ENCODE peak calls at places on chromosomes 6 and 20, in seven cellular contexts. One of them, this sample, is unnamed.
A peak's percentile ranks its signal among the peaks of the same experiment; 100 is the strongest.

GRCh38 chr6:164507197-164507957 is 802.0 kb downstream of the C6orf118 start:
- DNase-seq in CD8-positive, alpha-beta T cell: no peak
- DNase-seq in AG10803: no peak
- DNase-seq in AG04450: no peak
- DNase-seq in endothelial cell of umbilical vein: no peak
- DNase-seq in lower leg skin: no peak
- DNase-seq in GM06990: peak; percentile 69
- DNase-seq in this sample: no peak

GRCh38 chr20:62571667-62572344 is 70.5 kb upstream of the SLCO4A1 start:
- DNase-seq in CD8-positive, alpha-beta T cell: no peak
- DNase-seq in AG10803: no peak
- DNase-seq in AG04450: no peak
- DNase-seq in endothelial cell of umbilical vein: no peak
- DNase-seq in lower leg skin: no peak
- DNase-seq in GM06990: peak; percentile 53
- DNase-seq in this sample: peak; percentile 67

GRCh38 chr6:50539441-50539840 is 173.9 kb upstream of the TFAP2D start:
- DNase-seq in CD8-positive, alpha-beta T cell: no peak
- DNase-seq in AG10803: no peak
- DNase-seq in AG04450: no peak
- DNase-seq in endothelial cell of umbilical vein: no peak
- DNase-seq in lower leg skin: no peak
- DNase-seq in GM06990: no peak
- DNase-seq in this sample: no peak

GRCh38 chr6:31180500-31180899 is 10.0 kb upstream of the POU5F1 start:
- DNase-seq in CD8-positive, alpha-beta T cell: peak; percentile 48
- DNase-seq in AG10803: peak; percentile 76
- DNase-seq in AG04450: no peak
- DNase-seq in endothelial cell of umbilical vein: peak; percentile 89
- DNase-seq in lower leg skin: no peak
- DNase-seq in GM06990: peak; percentile 86
- DNase-seq in this sample: peak; percentile 67

GRCh38 chr6:2556761-2557160 is 194.0 kb downstream of the MYLK4 start:
- DNase-seq in CD8-positive, alpha-beta T cell: no peak
- DNase-seq in AG10803: no peak
- DNase-seq in AG04450: no peak
- DNase-seq in endothelial cell of umbilical vein: no peak
- DNase-seq in lower leg skin: no peak
- DNase-seq in GM06990: no peak
- DNase-seq in this sample: no peak

GRCh38 chr20:7010584-7010983 is 243.1 kb downstream of the BMP2 start:
- DNase-seq in CD8-positive, alpha-beta T cell: no peak
- DNase-seq in AG10803: no peak
- DNase-seq in AG04450: no peak
- DNase-seq in endothelial cell of umbilical vein: no peak
- DNase-seq in lower leg skin: no peak
- DNase-seq in GM06990: no peak
- DNase-seq in this sample: no peak

GRCh38 chr6:3240595-3240994 is 13.1 kb upstream of the TUBB2B start:
- DNase-seq in CD8-positive, alpha-beta T cell: no peak
- DNase-seq in AG10803: no peak
- DNase-seq in AG04450: no peak
- DNase-seq in endothelial cell of umbilical vein: no peak
- DNase-seq in lower leg skin: no peak
- DNase-seq in GM06990: no peak
- DNase-seq in this sample: no peak

GRCh38 chr6:4466260-4466659 is 309.9 kb upstream of the CDYL start:
- DNase-seq in CD8-positive, alpha-beta T cell: no peak
- DNase-seq in AG10803: no peak
- DNase-seq in AG04450: no peak
- DNase-seq in endothelial cell of umbilical vein: peak; percentile 76
- DNase-seq in lower leg skin: no peak
- DNase-seq in GM06990: no peak
- DNase-seq in this sample: no peak

GRCh38 chr6:35663001-35663400 is 25.7 kb downstream of the FKBP5 start:
- DNase-seq in CD8-positive, alpha-beta T cell: no peak
- DNase-seq in AG10803: no peak
- DNase-seq in AG04450: no peak
- DNase-seq in endothelial cell of umbilical vein: no peak
- DNase-seq in lower leg skin: no peak
- DNase-seq in GM06990: no peak
- DNase-seq in this sample: no peak

GRCh38 chr6:42451595-42452170 is at the start of gene TRERF1:
- DNase-seq in CD8-positive, alpha-beta T cell: peak; percentile 57
- DNase-seq in AG10803: peak; percentile 66
- DNase-seq in AG04450: peak; percentile 55
- DNase-seq in endothelial cell of umbilical vein: peak; percentile 30
- DNase-seq in lower leg skin: peak; percentile 91
- DNase-seq in GM06990: peak; percentile 89
- DNase-seq in this sample: peak; percentile 80

GRCh38 chr6:14316911-14317535 is 199.5 kb downstream of the CD83 start:
- DNase-seq in CD8-positive, alpha-beta T cell: peak; percentile 7
- DNase-seq in AG10803: no peak
- DNase-seq in AG04450: no peak
- DNase-seq in endothelial cell of umbilical vein: no peak
- DNase-seq in lower leg skin: no peak
- DNase-seq in GM06990: no peak
- DNase-seq in this sample: peak; percentile 43

GRCh38 chr6:118260833-118261232 is 287.3 kb upstream of the PLN start:
- DNase-seq in CD8-positive, alpha-beta T cell: no peak
- DNase-seq in AG10803: no peak
- DNase-seq in AG04450: no peak
- DNase-seq in endothelial cell of umbilical vein: no peak
- DNase-seq in lower leg skin: no peak
- DNase-seq in GM06990: no peak
- DNase-seq in this sample: no peak

GRCh38 chr6:99841297-99841696 is 152.7 kb downstream of the MCHR2 start:
- DNase-seq in CD8-positive, alpha-beta T cell: no peak
- DNase-seq in AG10803: no peak
- DNase-seq in AG04450: no peak
- DNase-seq in endothelial cell of umbilical vein: no peak
- DNase-seq in lower leg skin: no peak
- DNase-seq in GM06990: no peak
- DNase-seq in this sample: no peak

GRCh38 chr6:693737-694038 is 749 bp upstream of the EXOC2 start:
- DNase-seq in CD8-positive, alpha-beta T cell: no peak
- DNase-seq in AG10803: no peak
- DNase-seq in AG04450: no peak
- DNase-seq in endothelial cell of umbilical vein: no peak
- DNase-seq in lower leg skin: no peak
- DNase-seq in GM06990: no peak
- DNase-seq in this sample: no peak

GRCh38 chr6:155078331-155078745 is 83.2 kb downstream of the TIAM2 start:
- DNase-seq in CD8-positive, alpha-beta T cell: no peak
- DNase-seq in AG10803: no peak
- DNase-seq in AG04450: no peak
- DNase-seq in endothelial cell of umbilical vein: no peak
- DNase-seq in lower leg skin: no peak
- DNase-seq in GM06990: no peak
- DNase-seq in this sample: no peak

GRCh38 chr6:84410377-84410776 is 182.9 kb upstream of the CEP162 start:
- DNase-seq in CD8-positive, alpha-beta T cell: no peak
- DNase-seq in AG10803: no peak
- DNase-seq in AG04450: no peak
- DNase-seq in endothelial cell of umbilical vein: no peak
- DNase-seq in lower leg skin: no peak
- DNase-seq in GM06990: no peak
- DNase-seq in this sample: no peak

GRCh38 chr6:169808608-169808967 is 57.2 kb downstream of the ERMARD start:
- DNase-seq in CD8-positive, alpha-beta T cell: no peak
- DNase-seq in AG10803: no peak
- DNase-seq in AG04450: no peak
- DNase-seq in endothelial cell of umbilical vein: no peak
- DNase-seq in lower leg skin: peak; percentile 40
- DNase-seq in GM06990: no peak
- DNase-seq in this sample: no peak

GRCh38 chr6:27250955-27251671 is 3.6 kb downstream of the PRSS16 start:
- DNase-seq in CD8-positive, alpha-beta T cell: peak; percentile 62
- DNase-seq in AG10803: no peak
- DNase-seq in AG04450: no peak
- DNase-seq in endothelial cell of umbilical vein: no peak
- DNase-seq in lower leg skin: peak; percentile 92
- DNase-seq in GM06990: peak; percentile 84
- DNase-seq in this sample: peak; percentile 92

GRCh38 chr6:166769648-166770047 is 142.6 kb upstream of the RPS6KA2 start:
- DNase-seq in CD8-positive, alpha-beta T cell: no peak
- DNase-seq in AG10803: no peak
- DNase-seq in AG04450: no peak
- DNase-seq in endothelial cell of umbilical vein: no peak
- DNase-seq in lower leg skin: peak; percentile 58
- DNase-seq in GM06990: no peak
- DNase-seq in this sample: no peak

GRCh38 chr6:166768761-166769160 is 141.7 kb upstream of the RPS6KA2 start:
- DNase-seq in CD8-positive, alpha-beta T cell: no peak
- DNase-seq in AG10803: no peak
- DNase-seq in AG04450: no peak
- DNase-seq in endothelial cell of umbilical vein: no peak
- DNase-seq in lower leg skin: peak; percentile 58
- DNase-seq in GM06990: no peak
- DNase-seq in this sample: no peak

GRCh38 chr6:166771701-166772100 is 144.7 kb upstream of the RPS6KA2 start:
- DNase-seq in CD8-positive, alpha-beta T cell: no peak
- DNase-seq in AG10803: no peak
- DNase-seq in AG04450: no peak
- DNase-seq in endothelial cell of umbilical vein: no peak
- DNase-seq in lower leg skin: peak; percentile 60
- DNase-seq in GM06990: no peak
- DNase-seq in this sample: no peak

GRCh38 chr6:166772518-166772917 is 145.5 kb upstream of the RPS6KA2 start:
- DNase-seq in CD8-positive, alpha-beta T cell: no peak
- DNase-seq in AG10803: no peak
- DNase-seq in AG04450: no peak
- DNase-seq in endothelial cell of umbilical vein: no peak
- DNase-seq in lower leg skin: peak; percentile 28
- DNase-seq in GM06990: no peak
- DNase-seq in this sample: no peak

DNA sequence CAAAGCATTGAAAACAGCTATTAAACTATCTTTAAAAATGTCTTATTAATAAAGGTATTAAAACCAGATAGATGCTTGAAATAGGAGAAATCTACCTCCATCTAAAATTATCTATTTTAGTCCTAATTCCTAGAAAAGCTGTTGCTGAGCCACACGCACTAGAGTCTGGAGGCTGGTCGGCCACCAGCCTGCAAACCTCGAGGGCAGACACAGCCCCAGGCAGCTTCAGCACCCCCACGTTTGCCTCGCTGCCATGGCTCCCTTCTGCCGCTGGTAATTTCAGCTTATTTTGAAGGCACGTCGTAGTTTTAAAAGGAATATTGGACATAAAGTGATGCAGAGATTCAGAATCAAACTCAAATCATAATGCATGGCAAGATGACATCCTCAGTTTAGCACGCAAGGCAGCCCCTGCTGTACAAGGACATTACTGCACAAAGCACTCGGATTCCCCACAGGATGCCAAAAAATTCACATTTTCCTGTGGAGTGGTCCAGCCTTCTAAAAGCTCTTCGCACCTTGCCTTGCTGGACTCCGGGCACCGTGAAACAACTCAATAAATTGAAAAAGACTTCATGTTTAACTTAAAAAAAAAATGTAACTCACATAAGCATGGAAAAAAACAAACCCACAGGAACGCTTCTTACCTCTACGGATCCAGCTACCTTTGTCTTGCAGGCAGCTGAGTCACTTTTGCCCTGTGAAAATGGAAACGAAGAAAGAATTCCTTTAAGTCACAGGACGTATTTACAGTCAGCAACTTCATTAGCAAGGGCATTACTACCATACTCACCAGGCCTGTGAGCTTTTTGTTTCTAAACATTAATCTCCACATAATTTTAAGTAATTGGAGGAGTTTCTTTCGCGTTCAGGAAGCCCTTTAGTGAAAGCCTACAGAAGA is 143.4 kb upstream of the RPS6KA2 start:
- DNase-seq in CD8-positive, alpha-beta T cell: no peak
- DNase-seq in AG10803: no peak
- DNase-seq in AG04450: no peak
- DNase-seq in endothelial cell of umbilical vein: no peak
- DNase-seq in lower leg skin: peak; percentile 25
- DNase-seq in GM06990: no peak
- DNase-seq in this sample: no peak
- TF ChIP-seq CTCF in CD8-positive, alpha-beta T cell: no peak
- TF ChIP-seq CTCF in AG10803: peak; percentile 14
- TF ChIP-seq CTCF in AG04450: peak; percentile 35
- TF ChIP-seq CTCF in endothelial cell of umbilical vein: peak; percentile 14
- TF ChIP-seq CTCF in lower leg skin: no peak
- TF ChIP-seq CTCF in GM06990: no peak
- TF ChIP-seq CTCF in this sample: no peak

GRCh38 chr6:139296927-139297326 is 5.1 kb upstream of the TXLNB start:
- DNase-seq in CD8-positive, alpha-beta T cell: no peak
- DNase-seq in AG10803: peak; percentile 67
- DNase-seq in AG04450: no peak
- DNase-seq in endothelial cell of umbilical vein: no peak
- DNase-seq in lower leg skin: no peak
- DNase-seq in GM06990: no peak
- DNase-seq in this sample: no peak
- TF ChIP-seq CTCF in CD8-positive, alpha-beta T cell: no peak
- TF ChIP-seq CTCF in AG10803: no peak
- TF ChIP-seq CTCF in AG04450: no peak
- TF ChIP-seq CTCF in endothelial cell of umbilical vein: no peak
- TF ChIP-seq CTCF in lower leg skin: no peak
- TF ChIP-seq CTCF in GM06990: no peak
- TF ChIP-seq CTCF in this sample: no peak

GRCh38 chr20:32036252-32036651 is 15.8 kb upstream of the HCK start:
- DNase-seq in CD8-positive, alpha-beta T cell: no peak
- DNase-seq in AG10803: no peak
- DNase-seq in AG04450: no peak
- DNase-seq in endothelial cell of umbilical vein: no peak
- DNase-seq in lower leg skin: no peak
- DNase-seq in GM06990: no peak
- DNase-seq in this sample: no peak

GRCh38 chr20:32037929-32038328 is 14.1 kb upstream of the HCK start:
- DNase-seq in CD8-positive, alpha-beta T cell: no peak
- DNase-seq in AG10803: peak; percentile 61
- DNase-seq in AG04450: no peak
- DNase-seq in endothelial cell of umbilical vein: no peak
- DNase-seq in lower leg skin: peak; percentile 17
- DNase-seq in GM06990: no peak
- DNase-seq in this sample: no peak

GRCh38 chr20:32035398-32035852 is 16.6 kb upstream of the HCK start:
- DNase-seq in CD8-positive, alpha-beta T cell: no peak
- DNase-seq in AG10803: no peak
- DNase-seq in AG04450: no peak
- DNase-seq in endothelial cell of umbilical vein: no peak
- DNase-seq in lower leg skin: peak; percentile 78
- DNase-seq in GM06990: no peak
- DNase-seq in this sample: no peak

GRCh38 chr20:32036716-32037355 is 15.2 kb upstream of the HCK start:
- DNase-seq in CD8-positive, alpha-beta T cell: no peak
- DNase-seq in AG10803: peak; percentile 60
- DNase-seq in AG04450: no peak
- DNase-seq in endothelial cell of umbilical vein: no peak
- DNase-seq in lower leg skin: peak; percentile 20
- DNase-seq in GM06990: no peak
- DNase-seq in this sample: no peak

GRCh38 chr20:32034581-32035397 is 17.3 kb upstream of the HCK start:
- DNase-seq in CD8-positive, alpha-beta T cell: no peak
- DNase-seq in AG10803: peak; percentile 33
- DNase-seq in AG04450: no peak
- DNase-seq in endothelial cell of umbilical vein: no peak
- DNase-seq in lower leg skin: peak; percentile 82
- DNase-seq in GM06990: no peak
- DNase-seq in this sample: no peak
- TF ChIP-seq CTCF in CD8-positive, alpha-beta T cell: no peak
- TF ChIP-seq CTCF in AG10803: peak; percentile 45
- TF ChIP-seq CTCF in AG04450: no peak
- TF ChIP-seq CTCF in endothelial cell of umbilical vein: no peak
- TF ChIP-seq CTCF in lower leg skin: no peak
- TF ChIP-seq CTCF in GM06990: peak; percentile 65
- TF ChIP-seq CTCF in this sample: peak; percentile 46

GRCh38 chr6:95091823-95092436 is 485.4 kb upstream of the MANEA start:
- DNase-seq in CD8-positive, alpha-beta T cell: no peak
- DNase-seq in AG10803: peak; percentile 40
- DNase-seq in AG04450: peak; percentile 16
- DNase-seq in endothelial cell of umbilical vein: peak; percentile 39
- DNase-seq in lower leg skin: no peak
- DNase-seq in GM06990: no peak
- DNase-seq in this sample: no peak
- TF ChIP-seq CTCF in CD8-positive, alpha-beta T cell: no peak
- TF ChIP-seq CTCF in AG10803: peak; percentile 66
- TF ChIP-seq CTCF in AG04450: peak; percentile 69
- TF ChIP-seq CTCF in endothelial cell of umbilical vein: peak; percentile 39
- TF ChIP-seq CTCF in lower leg skin: no peak
- TF ChIP-seq CTCF in GM06990: peak; percentile 46
- TF ChIP-seq CTCF in this sample: peak; percentile 42